ENCODE peak calls at places on chromosomes 2 and 18, in four cellular contexts. S is IMR-90, Y is ovary, P is gastrocnemius medialis. L is an unnamed sample.

GRCh38 chr2:67581751-67582150 is 184.6 kb downstream of the ETAA1 start:
- DNase-seq in S (no peak), Y (no peak), P (no peak), L (peak; percentile 4)

GRCh38 chr2:71678874-71679273 is 225.5 kb downstream of the DYSF start:
- DNase-seq in S (no peak), Y (no peak), P (no peak), L (no peak)

GRCh38 chr2:32882911-32883810 is 63.6 kb upstream of the LTBP1 start:
- DNase-seq in S (peak; percentile 53), Y (no peak), P (no peak), L (no peak)

GRCh38 chr18:3721771-3722661 is 272.0 kb downstream of the TGIF1 start:
- DNase-seq in S (no peak), Y (no peak), P (no peak), L (no peak)

GRCh38 chr2:177474301-177474700 is 81.7 kb downstream of the AGPS start:
- DNase-seq in S (no peak), Y (no peak), P (no peak), L (no peak)

GRCh38 chr2:213763358-213763757 is 479.1 kb downstream of the SPAG16 start:
- DNase-seq in S (no peak), Y (no peak), P (no peak), L (no peak)

GRCh38 chr2:11646530-11646929 is 23.5 kb downstream of the NTSR2 start:
- DNase-seq in S (no peak), Y (no peak), P (no peak), L (no peak)

GRCh38 chr2:136319227-136319626 is 201.3 kb upstream of the CXCR4 start:
- DNase-seq in S (no peak), Y (no peak), P (no peak), L (no peak)

GRCh38 chr2:199742884-199743283 is 108.1 kb downstream of the FTCDNL1 start:
- DNase-seq in S (no peak), Y (no peak), P (no peak), L (no peak)

GRCh38 chr2:223797073-223797472 is 40.3 kb downstream of the AP1S3 start:
- DNase-seq in S (peak; percentile 34), Y (no peak), P (no peak), L (no peak)

GRCh38 chr18:52341617-52342381 is 1.8 kb downstream of the DCC start:
- DNase-seq in S (no peak), Y (no peak), P (no peak), L (no peak)

GRCh38 chr2:62595468-62595867 is 89.5 kb upstream of the TMEM17 start:
- DNase-seq in S (no peak), Y (no peak), P (no peak), L (no peak)

GRCh38 chr2:118642501-118642900 is 204.9 kb downstream of the EN1 start:
- DNase-seq in S (no peak), Y (no peak), P (no peak), L (no peak)

GRCh38 chr2:233807966-233808892 is 30.1 kb downstream of the MROH2A start:
- DNase-seq in S (no peak), Y (peak; percentile 10), P (no peak), L (no peak)

GRCh38 chr2:216372761-216373291 is 543 bp upstream of the MARCHF4 start:
- DNase-seq in S (peak; percentile 93), Y (no peak), P (no peak), L (no peak)

GRCh38 chr2:3432693-3433338 is 53.3 kb downstream of the TRAPPC12 start:
- DNase-seq in S (no peak), Y (no peak), P (no peak), L (no peak)

GRCh38 chr2:146131048-146131447 is 1611.1 kb upstream of the ZEB2 start:
- DNase-seq in S (no peak), Y (no peak), P (no peak), L (no peak)

GRCh38 chr2:167844714-167845530 is 402.5 kb downstream of the STK39 start:
- DNase-seq in S (no peak), Y (no peak), P (no peak), L (peak; percentile 19)

GRCh38 chr2:160450486-160450885 is 43.1 kb downstream of the RBMS1 start:
- DNase-seq in S (no peak), Y (no peak), P (no peak), L (no peak)

GRCh38 chr2:97704989-97705388 is 8.4 kb upstream of the ZAP70 start:
- DNase-seq in S (no peak), Y (no peak), P (no peak), L (no peak)

GRCh38 chr18:22606563-22607283 is 189.0 kb upstream of the CTAGE1 start:
- DNase-seq in S (peak; percentile 54), Y (peak; percentile 37), P (no peak), L (no peak)

GRCh38 chr2:196592331-196592911 is 47.1 kb upstream of the CCDC150 start:
- DNase-seq in S (peak; percentile 49), Y (no peak), P (no peak), L (no peak)

GRCh38 chr2:54609241-54609640 is 114.2 kb upstream of the EML6 start:
- DNase-seq in S (no peak), Y (no peak), P (no peak), L (no peak)

GRCh38 chr2:134253804-134254203 is at the start of gene MGAT5:
- DNase-seq in S (no peak), Y (no peak), P (no peak), L (no peak)

GRCh38 chr2:157747695-157748370 is 119.2 kb upstream of the ACVR1C start:
- DNase-seq in S (peak; percentile 89), Y (no peak), P (peak; percentile 34), L (no peak)

GRCh38 chr2:197850882-197851281 is 46.5 kb downstream of the PLCL1 start:
- DNase-seq in S (peak; percentile 5), Y (no peak), P (no peak), L (no peak)

GRCh38 chr2:232126301-232127085 is 165.0 kb downstream of the DIS3L2 start:
- DNase-seq in S (no peak), Y (no peak), P (no peak), L (no peak)

GRCh38 chr2:99205491-99205890 is 24.5 kb downstream of the MRPL30 start:
- DNase-seq in S (no peak), Y (no peak), P (no peak), L (peak; percentile 66)

GRCh38 chr2:2107140-2107539 is 223.9 kb downstream of the MYT1L start:
- DNase-seq in S (no peak), Y (no peak), P (no peak), L (no peak)

GRCh38 chr2:120390381-120391055 is 44.6 kb downstream of the INHBB start:
- DNase-seq in S (no peak), Y (peak; percentile 16), P (no peak), L (no peak)

GRCh38 chr2:111160758-111161157 is 40.0 kb downstream of the BCL2L11 start:
- DNase-seq in S (peak; percentile 90), Y (no peak), P (no peak), L (no peak)

GRCh38 chr2:96024336-96025106 is 10.2 kb downstream of the GPAT2 start:
- DNase-seq in S (no peak), Y (no peak), P (no peak), L (peak; percentile 29)

GRCh38 chr2:236353594-236353942 is 89.4 kb upstream of the ASB18 start:
- DNase-seq in S (no peak), Y (no peak), P (no peak), L (no peak)

GRCh38 chr2:98487101-98487805 is 42.6 kb downstream of the INPP4A start:
- DNase-seq in S (no peak), Y (no peak), P (no peak), L (no peak)

GRCh38 chr18:60965856-60966255 is 367.4 kb upstream of the CDH20 start:
- DNase-seq in S (no peak), Y (no peak), P (no peak), L (no peak)

GRCh38 chr18:35045808-35046207 is 4.6 kb downstream of the MAPRE2 start:
- DNase-seq in S (no peak), Y (no peak), P (no peak), L (no peak)
- H3K4me1 ChIP-seq in S (peaks cover 4% of the 10 kb centered on the region), Y (peaks cover 8% of the 10 kb centered on the region), P (peaks cover 74% of the 10 kb centered on the region), L (no peaks in the 10 kb centered on the region)

GRCh38 chr2:127174176-127174575 is 45.9 kb downstream of the CYP27C1 start:
- DNase-seq in S (peak; percentile 56), Y (peak; percentile 60), P (no peak), L (peak; percentile 64)
- TF ChIP-seq CTCF in S (peak; percentile 39), Y (no peak), P (peak; percentile 50), L (peak; percentile 60)

GRCh38 chr2:19350678-19351401 is 7.6 kb downstream of the OSR1 start:
- DNase-seq in S (no peak), Y (no peak), P (no peak), L (no peak)
- H3K4me3 ChIP-seq in S (no peak overlapping the region), Y (no peak overlapping the region), P (peak overlapping the region; percentile 38), L (no peak overlapping the region)

GRCh38 chr2:15721411-15722094 is 129.9 kb downstream of the DDX1 start:
- DNase-seq in S (no peak), Y (no peak), P (no peak), L (no peak)
- H3K4me1 ChIP-seq in S (no peaks in the 10 kb centered on the region), Y (peaks cover 10% of the 10 kb centered on the region), P (no peaks in the 10 kb centered on the region), L (no peaks in the 10 kb centered on the region)

GRCh38 chr18:8851659-8852058 is 146.3 kb downstream of the MTCL1 start:
- DNase-seq in S (no peak), Y (no peak), P (no peak), L (no peak)

GRCh38 chr18:8856187-8856586 is 150.8 kb downstream of the MTCL1 start:
- DNase-seq in S (no peak), Y (no peak), P (no peak), L (no peak)

GRCh38 chr18:8854962-8855361 is 149.6 kb downstream of the MTCL1 start:
- DNase-seq in S (peak; percentile 31), Y (no peak), P (no peak), L (no peak)

GRCh38 chr18:8856769-8857393 is 151.5 kb downstream of the MTCL1 start:
- DNase-seq in S (no peak), Y (no peak), P (no peak), L (no peak)

DNA sequence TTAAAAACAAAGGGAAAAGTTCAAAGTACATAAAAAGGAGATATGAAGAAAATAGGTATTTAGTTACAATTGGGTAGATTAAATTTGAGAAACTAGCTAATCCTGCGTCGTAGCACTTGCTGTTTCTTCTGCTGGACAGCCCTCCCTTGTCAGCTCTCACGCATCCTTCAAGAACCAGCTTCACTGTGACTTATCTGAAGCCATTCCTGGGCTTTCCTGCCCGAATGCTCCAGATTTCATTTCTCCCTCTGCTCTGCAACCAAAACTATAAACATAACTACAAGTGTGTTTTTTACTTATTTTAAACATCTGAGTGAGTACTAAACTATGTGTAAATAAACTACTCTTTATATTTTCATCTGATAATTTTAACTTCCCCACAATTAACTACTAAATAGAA is 149.2 kb downstream of the MTCL1 start:
- DNase-seq in S (peak; percentile 66), Y (no peak), P (no peak), L (no peak)
- TF ChIP-seq CTCF in S (no peak), Y (no peak), P (no peak), L (no peak)

DNA sequence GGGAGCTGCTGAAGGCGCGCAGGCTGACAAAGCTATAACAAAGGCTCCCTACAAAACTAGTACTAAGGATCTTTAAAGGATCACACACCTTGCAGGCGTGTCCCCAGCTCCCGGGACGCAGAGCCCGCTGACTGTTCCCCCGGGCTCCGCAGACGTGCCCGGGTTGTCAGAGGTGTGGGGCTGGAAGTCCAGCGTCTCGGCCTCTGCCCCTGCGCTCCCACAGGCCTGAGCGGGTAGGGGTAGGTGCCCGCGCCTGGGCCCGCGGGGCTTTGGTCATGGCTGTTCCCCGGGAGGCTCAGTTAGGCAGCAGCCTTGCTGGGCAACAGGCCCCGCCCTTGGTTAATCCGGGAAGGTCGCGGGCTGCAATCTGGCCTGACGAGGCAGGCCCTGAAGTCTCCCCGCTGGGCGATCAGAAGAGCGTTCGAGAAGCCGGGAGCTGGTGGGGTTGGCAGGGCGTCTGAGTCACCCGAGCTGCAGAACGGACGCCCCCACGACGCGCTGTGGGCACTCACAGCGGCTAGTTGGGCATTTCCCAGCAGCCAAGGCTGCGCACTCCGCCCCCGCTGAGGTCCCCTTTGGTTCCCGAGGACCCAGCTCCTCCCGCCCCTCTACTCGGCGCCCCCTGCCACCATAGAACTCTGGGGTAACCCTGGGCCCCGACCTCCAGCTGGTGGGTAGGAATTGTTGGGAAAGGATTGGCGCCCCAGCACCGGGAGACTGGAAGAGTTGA is 13.6 kb downstream of the POU3F3 start:
- DNase-seq in S (no peak), Y (no peak), P (no peak), L (no peak)
- H3K4me3 ChIP-seq in S (no peak overlapping the region), Y (no peak overlapping the region), P (no peak overlapping the region), L (no peak overlapping the region)

L was measured in Caco-2.